ENCODE peak calls at places on chromosome 16, in nine cellular contexts. One of them, this sample, is unnamed.

GRCh38 chr16:88924834-88925539 is 52.0 kb downstream of the CBFA2T3 start:
- DNase-seq in lower leg skin: no peak
- DNase-seq in HAP-1: peak
- DNase-seq in GM13977: peak
- DNase-seq in mucosa of descending colon: no peak
- DNase-seq in dorsolateral prefrontal cortex: peak
- DNase-seq in GDM1: no peak
- DNase-seq in fibroblast of mammary gland: peak
- DNase-seq in stromal cell of bone marrow: peak
- DNase-seq in this sample: peak

GRCh38 chr16:10314811-10315210 is 71.0 kb upstream of the ATF7IP2 start:
- DNase-seq in lower leg skin: no peak
- DNase-seq in HAP-1: no peak
- DNase-seq in GM13977: peak
- DNase-seq in mucosa of descending colon: no peak
- DNase-seq in dorsolateral prefrontal cortex: no peak
- DNase-seq in GDM1: no peak
- DNase-seq in fibroblast of mammary gland: peak
- DNase-seq in stromal cell of bone marrow: peak
- DNase-seq in this sample: no peak

GRCh38 chr16:69863882-69864281 is 87.3 kb upstream of the CLEC18A start:
- DNase-seq in lower leg skin: no peak
- DNase-seq in HAP-1: no peak
- DNase-seq in GM13977: no peak
- DNase-seq in mucosa of descending colon: no peak
- DNase-seq in dorsolateral prefrontal cortex: no peak
- DNase-seq in GDM1: no peak
- DNase-seq in fibroblast of mammary gland: no peak
- DNase-seq in stromal cell of bone marrow: no peak
- DNase-seq in this sample: no peak

GRCh38 chr16:59188029-59188428 is 453.9 kb upstream of the GOT2 start:
- DNase-seq in lower leg skin: no peak
- DNase-seq in HAP-1: no peak
- DNase-seq in GM13977: no peak
- DNase-seq in mucosa of descending colon: no peak
- DNase-seq in dorsolateral prefrontal cortex: no peak
- DNase-seq in GDM1: no peak
- DNase-seq in fibroblast of mammary gland: no peak
- DNase-seq in stromal cell of bone marrow: no peak
- DNase-seq in this sample: no peak

GRCh38 chr16:30185683-30186421 is 2.5 kb downstream of the CORO1A start:
- DNase-seq in lower leg skin: peak
- DNase-seq in HAP-1: no peak
- DNase-seq in GM13977: peak
- DNase-seq in mucosa of descending colon: peak
- DNase-seq in dorsolateral prefrontal cortex: peak
- DNase-seq in GDM1: peak
- DNase-seq in fibroblast of mammary gland: no peak
- DNase-seq in stromal cell of bone marrow: no peak
- DNase-seq in this sample: no peak

GRCh38 chr16:83470406-83470805 is 337.4 kb upstream of the HSBP1 start:
- DNase-seq in lower leg skin: no peak
- DNase-seq in HAP-1: no peak
- DNase-seq in GM13977: no peak
- DNase-seq in mucosa of descending colon: no peak
- DNase-seq in dorsolateral prefrontal cortex: no peak
- DNase-seq in GDM1: no peak
- DNase-seq in fibroblast of mammary gland: no peak
- DNase-seq in stromal cell of bone marrow: peak
- DNase-seq in this sample: no peak

GRCh38 chr16:84927621-84928591 is 83.4 kb downstream of the ZDHHC7 start:
- DNase-seq in lower leg skin: no peak
- DNase-seq in HAP-1: no peak
- DNase-seq in GM13977: no peak
- DNase-seq in mucosa of descending colon: no peak
- DNase-seq in dorsolateral prefrontal cortex: no peak
- DNase-seq in GDM1: no peak
- DNase-seq in fibroblast of mammary gland: no peak
- DNase-seq in stromal cell of bone marrow: no peak
- DNase-seq in this sample: no peak

GRCh38 chr16:4494746-4495490 is 18.7 kb downstream of the HMOX2 start:
- DNase-seq in lower leg skin: no peak
- DNase-seq in HAP-1: peak
- DNase-seq in GM13977: no peak
- DNase-seq in mucosa of descending colon: no peak
- DNase-seq in dorsolateral prefrontal cortex: no peak
- DNase-seq in GDM1: no peak
- DNase-seq in fibroblast of mammary gland: peak
- DNase-seq in stromal cell of bone marrow: peak
- DNase-seq in this sample: peak

GRCh38 chr16:30924086-30924714 is 828 bp downstream of the FBXL19 start:
- DNase-seq in lower leg skin: no peak
- DNase-seq in HAP-1: peak
- DNase-seq in GM13977: peak
- DNase-seq in mucosa of descending colon: peak
- DNase-seq in dorsolateral prefrontal cortex: no peak
- DNase-seq in GDM1: no peak
- DNase-seq in fibroblast of mammary gland: no peak
- DNase-seq in stromal cell of bone marrow: no peak
- DNase-seq in this sample: no peak

GRCh38 chr16:3993052-3993785 is 112.7 kb upstream of the CREBBP start:
- DNase-seq in lower leg skin: no peak
- DNase-seq in HAP-1: no peak
- DNase-seq in GM13977: no peak
- DNase-seq in mucosa of descending colon: no peak
- DNase-seq in dorsolateral prefrontal cortex: no peak
- DNase-seq in GDM1: no peak
- DNase-seq in fibroblast of mammary gland: no peak
- DNase-seq in stromal cell of bone marrow: no peak
- DNase-seq in this sample: no peak

GRCh38 chr16:13178318-13178717 is 276.9 kb downstream of the SHISA9 start:
- DNase-seq in lower leg skin: no peak
- DNase-seq in HAP-1: no peak
- DNase-seq in GM13977: no peak
- DNase-seq in mucosa of descending colon: no peak
- DNase-seq in dorsolateral prefrontal cortex: peak
- DNase-seq in GDM1: no peak
- DNase-seq in fibroblast of mammary gland: no peak
- DNase-seq in stromal cell of bone marrow: no peak
- DNase-seq in this sample: no peak

GRCh38 chr16:27776556-27776955 is 226.6 kb downstream of the KATNIP start:
- DNase-seq in lower leg skin: no peak
- DNase-seq in HAP-1: no peak
- DNase-seq in GM13977: no peak
- DNase-seq in mucosa of descending colon: no peak
- DNase-seq in dorsolateral prefrontal cortex: peak
- DNase-seq in GDM1: no peak
- DNase-seq in fibroblast of mammary gland: no peak
- DNase-seq in stromal cell of bone marrow: no peak
- DNase-seq in this sample: no peak

GRCh38 chr16:29982560-29983419 is 9.1 kb downstream of the TAOK2 start:
- DNase-seq in lower leg skin: no peak
- DNase-seq in HAP-1: no peak
- DNase-seq in GM13977: no peak
- DNase-seq in mucosa of descending colon: no peak
- DNase-seq in dorsolateral prefrontal cortex: no peak
- DNase-seq in GDM1: no peak
- DNase-seq in fibroblast of mammary gland: no peak
- DNase-seq in stromal cell of bone marrow: no peak
- DNase-seq in this sample: no peak

GRCh38 chr16:22397459-22397858 is 23.0 kb upstream of the CDR2 start:
- DNase-seq in lower leg skin: no peak
- DNase-seq in HAP-1: no peak
- DNase-seq in GM13977: no peak
- DNase-seq in mucosa of descending colon: no peak
- DNase-seq in dorsolateral prefrontal cortex: no peak
- DNase-seq in GDM1: no peak
- DNase-seq in fibroblast of mammary gland: peak
- DNase-seq in stromal cell of bone marrow: peak
- DNase-seq in this sample: peak

GRCh38 chr16:35144212-35144932 is 1685.0 kb downstream of the TP53TG3F start:
- DNase-seq in lower leg skin: peak
- DNase-seq in HAP-1: no peak
- DNase-seq in GM13977: no peak
- DNase-seq in mucosa of descending colon: no peak
- DNase-seq in dorsolateral prefrontal cortex: no peak
- DNase-seq in GDM1: no peak
- DNase-seq in fibroblast of mammary gland: no peak
- DNase-seq in stromal cell of bone marrow: no peak
- DNase-seq in this sample: no peak

GRCh38 chr16:30778549-30779244 is 8.3 kb downstream of the ZNF629 start:
- DNase-seq in lower leg skin: no peak
- DNase-seq in HAP-1: peak
- DNase-seq in GM13977: no peak
- DNase-seq in mucosa of descending colon: no peak
- DNase-seq in dorsolateral prefrontal cortex: no peak
- DNase-seq in GDM1: no peak
- DNase-seq in fibroblast of mammary gland: peak
- DNase-seq in stromal cell of bone marrow: no peak
- DNase-seq in this sample: no peak

GRCh38 chr16:50396770-50397525 is 28.2 kb upstream of the BRD7 start:
- DNase-seq in lower leg skin: peak
- DNase-seq in HAP-1: no peak
- DNase-seq in GM13977: no peak
- DNase-seq in mucosa of descending colon: no peak
- DNase-seq in dorsolateral prefrontal cortex: no peak
- DNase-seq in GDM1: no peak
- DNase-seq in fibroblast of mammary gland: peak
- DNase-seq in stromal cell of bone marrow: no peak
- DNase-seq in this sample: peak

GRCh38 chr16:2160915-2161551 is 5.5 kb downstream of the TRAF7 start:
- DNase-seq in lower leg skin: peak
- DNase-seq in HAP-1: no peak
- DNase-seq in GM13977: peak
- DNase-seq in mucosa of descending colon: peak
- DNase-seq in dorsolateral prefrontal cortex: no peak
- DNase-seq in GDM1: no peak
- DNase-seq in fibroblast of mammary gland: peak
- DNase-seq in stromal cell of bone marrow: no peak
- DNase-seq in this sample: no peak

GRCh38 chr16:8850279-8850885 is 18.4 kb downstream of the CARHSP1 start:
- DNase-seq in lower leg skin: peak
- DNase-seq in HAP-1: no peak
- DNase-seq in GM13977: peak
- DNase-seq in mucosa of descending colon: peak
- DNase-seq in dorsolateral prefrontal cortex: no peak
- DNase-seq in GDM1: peak
- DNase-seq in fibroblast of mammary gland: peak
- DNase-seq in stromal cell of bone marrow: peak
- DNase-seq in this sample: no peak

GRCh38 chr16:16073884-16074781 is 124.7 kb downstream of the ABCC1 start:
- DNase-seq in lower leg skin: no peak
- DNase-seq in HAP-1: no peak
- DNase-seq in GM13977: no peak
- DNase-seq in mucosa of descending colon: no peak
- DNase-seq in dorsolateral prefrontal cortex: no peak
- DNase-seq in GDM1: peak
- DNase-seq in fibroblast of mammary gland: peak
- DNase-seq in stromal cell of bone marrow: peak
- DNase-seq in this sample: peak

GRCh38 chr16:86575095-86575685 is 3.2 kb upstream of the FOXL1 start:
- DNase-seq in lower leg skin: no peak
- DNase-seq in HAP-1: no peak
- DNase-seq in GM13977: no peak
- DNase-seq in mucosa of descending colon: no peak
- DNase-seq in dorsolateral prefrontal cortex: no peak
- DNase-seq in GDM1: no peak
- DNase-seq in fibroblast of mammary gland: no peak
- DNase-seq in stromal cell of bone marrow: no peak
- DNase-seq in this sample: no peak

GRCh38 chr16:89860747-89861304 is 12.6 kb upstream of the TCF25 start:
- DNase-seq in lower leg skin: peak
- DNase-seq in HAP-1: peak
- DNase-seq in GM13977: peak
- DNase-seq in mucosa of descending colon: peak
- DNase-seq in dorsolateral prefrontal cortex: no peak
- DNase-seq in GDM1: peak
- DNase-seq in fibroblast of mammary gland: peak
- DNase-seq in stromal cell of bone marrow: no peak
- DNase-seq in this sample: peak

GRCh38 chr16:57609541-57610401 is 18.7 kb upstream of the ADGRG1 start:
- DNase-seq in lower leg skin: peak
- DNase-seq in HAP-1: no peak
- DNase-seq in GM13977: peak
- DNase-seq in mucosa of descending colon: peak
- DNase-seq in dorsolateral prefrontal cortex: no peak
- DNase-seq in GDM1: no peak
- DNase-seq in fibroblast of mammary gland: no peak
- DNase-seq in stromal cell of bone marrow: no peak
- DNase-seq in this sample: no peak

GRCh38 chr16:84378567-84378966 is 10.2 kb downstream of the ATP2C2 start:
- DNase-seq in lower leg skin: no peak
- DNase-seq in HAP-1: no peak
- DNase-seq in GM13977: no peak
- DNase-seq in mucosa of descending colon: no peak
- DNase-seq in dorsolateral prefrontal cortex: no peak
- DNase-seq in GDM1: no peak
- DNase-seq in fibroblast of mammary gland: no peak
- DNase-seq in stromal cell of bone marrow: no peak
- DNase-seq in this sample: no peak

GRCh38 chr16:72561-73537 is at the start of gene RHBDF1:
- DNase-seq in lower leg skin: no peak
- DNase-seq in HAP-1: peak
- DNase-seq in GM13977: no peak
- DNase-seq in mucosa of descending colon: peak
- DNase-seq in dorsolateral prefrontal cortex: no peak
- DNase-seq in GDM1: no peak
- DNase-seq in fibroblast of mammary gland: peak
- DNase-seq in stromal cell of bone marrow: no peak
- DNase-seq in this sample: peak

GRCh38 chr16:87931504-87931903 is 4.8 kb downstream of the CA5A start:
- DNase-seq in lower leg skin: no peak
- DNase-seq in HAP-1: peak
- DNase-seq in GM13977: no peak
- DNase-seq in mucosa of descending colon: no peak
- DNase-seq in dorsolateral prefrontal cortex: no peak
- DNase-seq in GDM1: peak
- DNase-seq in fibroblast of mammary gland: no peak
- DNase-seq in stromal cell of bone marrow: no peak
- DNase-seq in this sample: no peak

GRCh38 chr16:23368469-23368868 is 66.4 kb downstream of the SCNN1B start:
- DNase-seq in lower leg skin: no peak
- DNase-seq in HAP-1: no peak
- DNase-seq in GM13977: no peak
- DNase-seq in mucosa of descending colon: no peak
- DNase-seq in dorsolateral prefrontal cortex: no peak
- DNase-seq in GDM1: no peak
- DNase-seq in fibroblast of mammary gland: peak
- DNase-seq in stromal cell of bone marrow: no peak
- DNase-seq in this sample: no peak

GRCh38 chr16:75506567-75506966 is 11.3 kb upstream of the CHST6 start:
- DNase-seq in lower leg skin: no peak
- DNase-seq in HAP-1: no peak
- DNase-seq in GM13977: no peak
- DNase-seq in mucosa of descending colon: peak
- DNase-seq in dorsolateral prefrontal cortex: no peak
- DNase-seq in GDM1: no peak
- DNase-seq in fibroblast of mammary gland: peak
- DNase-seq in stromal cell of bone marrow: peak
- DNase-seq in this sample: peak

GRCh38 chr16:21301895-21302291 is 23.8 kb upstream of the CRYM start:
- DNase-seq in lower leg skin: no peak
- DNase-seq in HAP-1: no peak
- DNase-seq in GM13977: no peak
- DNase-seq in mucosa of descending colon: no peak
- DNase-seq in dorsolateral prefrontal cortex: no peak
- DNase-seq in GDM1: no peak
- DNase-seq in fibroblast of mammary gland: peak
- DNase-seq in stromal cell of bone marrow: no peak
- DNase-seq in this sample: no peak

GRCh38 chr16:47371615-47372014 is 89.2 kb downstream of the ITFG1 start:
- DNase-seq in lower leg skin: no peak
- DNase-seq in HAP-1: no peak
- DNase-seq in GM13977: no peak
- DNase-seq in mucosa of descending colon: no peak
- DNase-seq in dorsolateral prefrontal cortex: no peak
- DNase-seq in GDM1: no peak
- DNase-seq in fibroblast of mammary gland: no peak
- DNase-seq in stromal cell of bone marrow: no peak
- DNase-seq in this sample: no peak